ENCODE peak calls at places on chromosomes 6 and 20, in five cellular contexts. One of them, this sample, is unnamed.
A peak's percentile ranks its signal among the peaks of the same experiment; 100 is the strongest.

GRCh38 chr6:81856872-81857271 is 104.4 kb upstream of the TENT5A start:
- DNase-seq in epithelial cell of esophagus: no peak
- DNase-seq in endothelial cell of umbilical vein: no peak
- DNase-seq in NT2/D1: no peak
- DNase-seq in MM.1S: no peak
- DNase-seq in this sample: no peak

GRCh38 chr6:166955865-166956443 is 396 bp downstream of the RNASET2 start:
- DNase-seq in epithelial cell of esophagus: peak; percentile 46
- DNase-seq in endothelial cell of umbilical vein: no peak
- DNase-seq in NT2/D1: peak; percentile 9
- DNase-seq in MM.1S: no peak
- DNase-seq in this sample: no peak

GRCh38 chr6:64949257-64949656 is 757.8 kb downstream of the EYS start:
- DNase-seq in epithelial cell of esophagus: no peak
- DNase-seq in endothelial cell of umbilical vein: no peak
- DNase-seq in NT2/D1: no peak
- DNase-seq in MM.1S: no peak
- DNase-seq in this sample: no peak

GRCh38 chr6:63919556-63920110 is 284.0 kb downstream of the PHF3 start:
- DNase-seq in epithelial cell of esophagus: no peak
- DNase-seq in endothelial cell of umbilical vein: no peak
- DNase-seq in NT2/D1: no peak
- DNase-seq in MM.1S: no peak
- DNase-seq in this sample: no peak

GRCh38 chr6:25883536-25883935 is 9.5 kb upstream of the SLC17A3 start:
- DNase-seq in epithelial cell of esophagus: no peak
- DNase-seq in endothelial cell of umbilical vein: no peak
- DNase-seq in NT2/D1: no peak
- DNase-seq in MM.1S: no peak
- DNase-seq in this sample: no peak

GRCh38 chr6:41527721-41528408 is 18.3 kb upstream of the FOXP4 start:
- DNase-seq in epithelial cell of esophagus: no peak
- DNase-seq in endothelial cell of umbilical vein: peak; percentile 48
- DNase-seq in NT2/D1: no peak
- DNase-seq in MM.1S: no peak
- DNase-seq in this sample: no peak

GRCh38 chr6:140977425-140977824 is 1155.3 kb upstream of the GJE1 start:
- DNase-seq in epithelial cell of esophagus: no peak
- DNase-seq in endothelial cell of umbilical vein: peak; percentile 79
- DNase-seq in NT2/D1: no peak
- DNase-seq in MM.1S: no peak
- DNase-seq in this sample: no peak

GRCh38 chr20:4820833-4821518 is 99.3 kb downstream of the PRND start:
- DNase-seq in epithelial cell of esophagus: peak; percentile 53
- DNase-seq in endothelial cell of umbilical vein: peak; percentile 22
- DNase-seq in NT2/D1: no peak
- DNase-seq in MM.1S: no peak
- DNase-seq in this sample: peak; percentile 14

GRCh38 chr6:104477569-104477968 is 382.1 kb downstream of the HACE1 start:
- DNase-seq in epithelial cell of esophagus: no peak
- DNase-seq in endothelial cell of umbilical vein: no peak
- DNase-seq in NT2/D1: no peak
- DNase-seq in MM.1S: no peak
- DNase-seq in this sample: no peak

GRCh38 chr6:99422912-99423311 is 2.2 kb downstream of the PNISR start:
- DNase-seq in epithelial cell of esophagus: no peak
- DNase-seq in endothelial cell of umbilical vein: no peak
- DNase-seq in NT2/D1: no peak
- DNase-seq in MM.1S: no peak
- DNase-seq in this sample: no peak

GRCh38 chr20:34907616-34908469 is 31.4 kb downstream of the ACSS2 start:
- DNase-seq in epithelial cell of esophagus: peak; percentile 98
- DNase-seq in endothelial cell of umbilical vein: peak; percentile 97
- DNase-seq in NT2/D1: no peak
- DNase-seq in MM.1S: no peak
- DNase-seq in this sample: peak; percentile 99

GRCh38 chr20:18852318-18852717 is 38.7 kb downstream of the SCP2D1 start:
- DNase-seq in epithelial cell of esophagus: peak; percentile 81
- DNase-seq in endothelial cell of umbilical vein: no peak
- DNase-seq in NT2/D1: no peak
- DNase-seq in MM.1S: no peak
- DNase-seq in this sample: no peak

GRCh38 chr6:71107935-71108420 is 151.1 kb upstream of the B3GAT2 start:
- DNase-seq in epithelial cell of esophagus: peak; percentile 78
- DNase-seq in endothelial cell of umbilical vein: peak; percentile 81
- DNase-seq in NT2/D1: no peak
- DNase-seq in MM.1S: no peak
- DNase-seq in this sample: no peak

GRCh38 chr6:81476881-81477280 is 275.6 kb downstream of the TENT5A start:
- DNase-seq in epithelial cell of esophagus: peak; percentile 11
- DNase-seq in endothelial cell of umbilical vein: no peak
- DNase-seq in NT2/D1: no peak
- DNase-seq in MM.1S: no peak
- DNase-seq in this sample: no peak

GRCh38 chr6:137013738-137014602 is 30.8 kb downstream of the IL20RA start:
- DNase-seq in epithelial cell of esophagus: peak; percentile 94
- DNase-seq in endothelial cell of umbilical vein: peak; percentile 27
- DNase-seq in NT2/D1: no peak
- DNase-seq in MM.1S: peak; percentile 34
- DNase-seq in this sample: no peak

GRCh38 chr6:3318226-3318625 is 59.5 kb downstream of the PSMG4 start:
- DNase-seq in epithelial cell of esophagus: no peak
- DNase-seq in endothelial cell of umbilical vein: no peak
- DNase-seq in NT2/D1: no peak
- DNase-seq in MM.1S: no peak
- DNase-seq in this sample: no peak

GRCh38 chr20:10381477-10381876 is 52.5 kb downstream of the MKKS start:
- DNase-seq in epithelial cell of esophagus: no peak
- DNase-seq in endothelial cell of umbilical vein: peak; percentile 31
- DNase-seq in NT2/D1: no peak
- DNase-seq in MM.1S: no peak
- DNase-seq in this sample: no peak

GRCh38 chr6:84392292-84392691 is 164.8 kb upstream of the CEP162 start:
- DNase-seq in epithelial cell of esophagus: no peak
- DNase-seq in endothelial cell of umbilical vein: no peak
- DNase-seq in NT2/D1: no peak
- DNase-seq in MM.1S: no peak
- DNase-seq in this sample: no peak

GRCh38 chr20:19936801-19937583 is 80.2 kb upstream of the NAA20 start:
- DNase-seq in epithelial cell of esophagus: no peak
- DNase-seq in endothelial cell of umbilical vein: peak; percentile 80
- DNase-seq in NT2/D1: no peak
- DNase-seq in MM.1S: no peak
- DNase-seq in this sample: no peak

GRCh38 chr6:136429264-136429663 is 121.0 kb downstream of the MAP7 start:
- DNase-seq in epithelial cell of esophagus: no peak
- DNase-seq in endothelial cell of umbilical vein: no peak
- DNase-seq in NT2/D1: no peak
- DNase-seq in MM.1S: no peak
- DNase-seq in this sample: no peak

GRCh38 chr6:40962241-40962640 is 76.8 kb downstream of the UNC5CL start:
- DNase-seq in epithelial cell of esophagus: peak; percentile 98
- DNase-seq in endothelial cell of umbilical vein: peak; percentile 65
- DNase-seq in NT2/D1: no peak
- DNase-seq in MM.1S: peak; percentile 18
- DNase-seq in this sample: no peak

GRCh38 chr20:25083773-25084615 is 2.1 kb upstream of the VSX1 start:
- DNase-seq in epithelial cell of esophagus: no peak
- DNase-seq in endothelial cell of umbilical vein: no peak
- DNase-seq in NT2/D1: no peak
- DNase-seq in MM.1S: no peak
- DNase-seq in this sample: no peak

GRCh38 chr6:7832904-7833752 is 77.5 kb downstream of the TXNDC5 start:
- DNase-seq in epithelial cell of esophagus: no peak
- DNase-seq in endothelial cell of umbilical vein: no peak
- DNase-seq in NT2/D1: no peak
- DNase-seq in MM.1S: no peak
- DNase-seq in this sample: no peak

GRCh38 chr6:39419607-39420006 is 97.1 kb upstream of the KCNK16 start:
- DNase-seq in epithelial cell of esophagus: no peak
- DNase-seq in endothelial cell of umbilical vein: no peak
- DNase-seq in NT2/D1: no peak
- DNase-seq in MM.1S: no peak
- DNase-seq in this sample: no peak

GRCh38 chr20:50360218-50360672 is 149.9 kb upstream of the PTPN1 start:
- DNase-seq in epithelial cell of esophagus: no peak
- DNase-seq in endothelial cell of umbilical vein: no peak
- DNase-seq in NT2/D1: no peak
- DNase-seq in MM.1S: no peak
- DNase-seq in this sample: no peak

GRCh38 chr6:166565084-166565651 is 21.3 kb downstream of the RAMACL start:
- DNase-seq in epithelial cell of esophagus: no peak
- DNase-seq in endothelial cell of umbilical vein: no peak
- DNase-seq in NT2/D1: no peak
- DNase-seq in MM.1S: no peak
- DNase-seq in this sample: no peak

GRCh38 chr6:109118337-109118736 is 23.0 kb downstream of the CEP57L1 start:
- DNase-seq in epithelial cell of esophagus: no peak
- DNase-seq in endothelial cell of umbilical vein: no peak
- DNase-seq in NT2/D1: no peak
- DNase-seq in MM.1S: no peak
- DNase-seq in this sample: no peak

GRCh38 chr6:119330520-119330919 is 19.0 kb downstream of the MAN1A1 start:
- DNase-seq in epithelial cell of esophagus: no peak
- DNase-seq in endothelial cell of umbilical vein: no peak
- DNase-seq in NT2/D1: no peak
- DNase-seq in MM.1S: no peak
- DNase-seq in this sample: no peak
- H3K4me3 ChIP-seq in epithelial cell of esophagus: no peak overlapping the region
- H3K4me3 ChIP-seq in endothelial cell of umbilical vein: no peak overlapping the region
- H3K4me3 ChIP-seq in NT2/D1: no peak overlapping the region
- H3K4me3 ChIP-seq in MM.1S: no peak overlapping the region
- H3K4me3 ChIP-seq in this sample: no peak overlapping the region

GRCh38 chr6:44957151-44957550 is 371.0 kb upstream of the RUNX2 start:
- DNase-seq in epithelial cell of esophagus: no peak
- DNase-seq in endothelial cell of umbilical vein: no peak
- DNase-seq in NT2/D1: no peak
- DNase-seq in MM.1S: no peak
- DNase-seq in this sample: no peak
- H3K4me3 ChIP-seq in epithelial cell of esophagus: no peak overlapping the region
- H3K4me3 ChIP-seq in endothelial cell of umbilical vein: no peak overlapping the region
- H3K4me3 ChIP-seq in NT2/D1: no peak overlapping the region
- H3K4me3 ChIP-seq in MM.1S: no peak overlapping the region
- H3K4me3 ChIP-seq in this sample: no peak overlapping the region

DNA sequence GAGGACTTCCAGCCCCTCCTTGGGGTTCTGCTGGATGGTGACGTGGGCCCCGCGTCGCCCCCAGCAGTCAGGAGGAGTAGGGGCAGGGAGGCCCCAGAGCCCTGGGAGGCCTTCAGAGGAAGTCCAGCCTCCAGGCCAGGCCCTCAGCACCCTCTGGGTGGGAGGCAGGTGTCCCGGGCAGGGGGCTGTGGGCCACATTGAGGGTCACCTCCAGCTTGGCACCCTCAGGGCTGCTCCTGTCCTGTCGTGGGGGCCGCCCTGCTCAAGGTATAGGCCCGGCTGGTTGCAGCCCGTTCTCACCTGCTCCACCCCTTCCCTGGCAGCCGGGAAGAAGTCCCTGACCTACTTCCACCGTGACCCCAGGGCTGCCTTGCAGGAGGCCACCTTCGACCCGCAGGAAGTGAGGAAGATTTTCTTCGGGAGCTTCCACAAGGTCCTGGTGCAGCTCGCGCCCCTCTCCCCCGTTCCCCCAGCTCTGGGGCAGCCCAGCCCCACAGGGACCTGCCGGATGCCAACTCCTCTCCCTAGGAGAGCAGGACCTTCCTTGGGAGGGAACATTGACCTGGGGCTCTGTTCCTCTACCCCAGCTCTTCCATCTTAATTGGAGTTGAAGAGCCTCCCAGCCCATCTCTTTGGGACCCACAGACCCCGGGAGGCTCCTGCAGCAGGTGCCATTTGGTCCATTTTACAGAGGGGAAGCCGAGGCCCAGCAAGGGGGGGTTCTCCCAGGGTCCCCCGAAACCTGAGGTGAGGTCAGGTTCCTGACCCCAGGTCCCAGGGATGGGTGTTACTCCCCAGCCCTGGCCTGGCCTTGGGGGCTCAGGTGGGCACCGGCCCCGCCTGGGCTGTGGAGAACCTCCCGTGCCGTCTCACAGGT is 26.4 kb downstream of the COL20A1 start:
- DNase-seq in epithelial cell of esophagus: no peak
- DNase-seq in endothelial cell of umbilical vein: no peak
- DNase-seq in NT2/D1: no peak
- DNase-seq in MM.1S: no peak
- DNase-seq in this sample: no peak
- H3K4me3 ChIP-seq in epithelial cell of esophagus: no peak overlapping the region
- H3K4me3 ChIP-seq in endothelial cell of umbilical vein: no peak overlapping the region
- H3K4me3 ChIP-seq in NT2/D1: no peak overlapping the region
- H3K4me3 ChIP-seq in MM.1S: no peak overlapping the region
- H3K4me3 ChIP-seq in this sample: no peak overlapping the region

DNA sequence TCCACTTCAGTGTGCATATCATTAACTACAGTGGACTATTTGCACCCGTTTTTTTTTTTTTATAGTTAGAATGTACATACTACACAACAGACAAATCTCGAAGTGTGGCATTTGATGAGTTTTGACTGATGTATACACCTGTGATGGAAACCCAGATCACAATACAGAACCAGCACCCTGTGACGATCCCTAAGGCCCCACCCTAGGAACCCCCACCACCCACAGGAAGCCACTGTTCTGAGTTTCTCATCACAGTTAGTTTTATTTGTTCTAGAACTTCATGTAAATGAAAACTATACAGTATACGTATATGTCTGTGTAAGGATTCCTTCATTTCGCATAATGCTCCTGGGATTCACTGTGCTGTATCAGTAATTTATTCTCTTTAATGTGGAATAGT is 102.8 kb downstream of the IRF4 start:
- DNase-seq in epithelial cell of esophagus: no peak
- DNase-seq in endothelial cell of umbilical vein: no peak
- DNase-seq in NT2/D1: no peak
- DNase-seq in MM.1S: no peak
- DNase-seq in this sample: no peak
- H3K4me3 ChIP-seq in epithelial cell of esophagus: no peak overlapping the region
- H3K4me3 ChIP-seq in endothelial cell of umbilical vein: no peak overlapping the region
- H3K4me3 ChIP-seq in NT2/D1: no peak overlapping the region
- H3K4me3 ChIP-seq in MM.1S: no peak overlapping the region
- H3K4me3 ChIP-seq in this sample: no peak overlapping the region

GRCh38 chr20:2468581-2469407 is 1.8 kb downstream of the SNRPB start:
- DNase-seq in epithelial cell of esophagus: no peak
- DNase-seq in endothelial cell of umbilical vein: no peak
- DNase-seq in NT2/D1: no peak
- DNase-seq in MM.1S: peak; percentile 24
- DNase-seq in this sample: no peak
- H3K4me3 ChIP-seq in epithelial cell of esophagus: peak overlapping the region; percentile 92
- H3K4me3 ChIP-seq in endothelial cell of umbilical vein: peak overlapping the region; percentile 98
- H3K4me3 ChIP-seq in NT2/D1: peak overlapping the region; percentile 97
- H3K4me3 ChIP-seq in MM.1S: peak overlapping the region; percentile 75
- H3K4me3 ChIP-seq in this sample: peak overlapping the region; percentile 92

DNA sequence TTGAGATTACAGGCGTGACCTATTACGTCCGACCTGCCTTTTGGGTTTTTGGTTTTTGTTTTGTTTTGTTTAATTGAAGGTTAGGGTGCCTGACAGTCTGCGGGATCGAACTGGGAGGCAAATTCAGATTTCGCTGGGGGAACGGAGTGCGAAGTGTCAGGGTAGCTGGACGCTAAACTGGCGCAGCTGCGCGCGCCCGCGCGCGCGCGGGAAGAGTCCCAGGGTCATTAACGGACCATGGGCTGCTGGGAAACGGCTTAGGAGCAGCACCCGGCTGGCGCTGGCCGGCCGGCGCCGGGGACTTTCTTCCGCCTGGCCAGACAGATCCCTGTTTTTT is 6.8 kb downstream of the HSPA1B start:
- DNase-seq in epithelial cell of esophagus: peak; percentile 80
- DNase-seq in endothelial cell of umbilical vein: no peak
- DNase-seq in NT2/D1: peak; percentile 60
- DNase-seq in MM.1S: peak; percentile 90
- DNase-seq in this sample: peak; percentile 63
- H3K4me3 ChIP-seq in epithelial cell of esophagus: peak overlapping the region; percentile 92
- H3K4me3 ChIP-seq in endothelial cell of umbilical vein: peak overlapping the region; percentile 98
- H3K4me3 ChIP-seq in NT2/D1: peak overlapping the region; percentile 95
- H3K4me3 ChIP-seq in MM.1S: peak overlapping the region; percentile 98
- H3K4me3 ChIP-seq in this sample: peak overlapping the region; percentile 80